ENCODE peak calls at places on chromosomes 1 and 21, in six cellular contexts. W is keratinocyte, P is GM13976, G is glutamatergic neuron, X is H1, I is cardiac fibroblast. T is an unnamed sample.

GRCh38 chr1:20343149-20343936 is 52.7 kb downstream of the VWA5B1 start:
- DNase-seq in W (no peak), P (peak), G (peak), X (peak), I (no peak), T (peak)

GRCh38 chr1:88061106-88061829 is 622.8 kb upstream of the PKN2 start:
- DNase-seq in W (peak), P (peak), G (peak), X (peak), I (peak), T (peak)

GRCh38 chr1:1066403-1067283 is 7.5 kb downstream of the RNF223 start:
- DNase-seq in W (no peak), P (no peak), G (no peak), X (no peak), I (no peak), T (no peak)

GRCh38 chr1:47478090-47478489 is 40.2 kb downstream of the FOXD2 start:
- DNase-seq in W (no peak), P (no peak), G (no peak), X (no peak), I (no peak), T (no peak)

GRCh38 chr1:230986976-230987375 is 8.1 kb downstream of the ARV1 start:
- DNase-seq in W (no peak), P (no peak), G (no peak), X (no peak), I (peak), T (no peak)

GRCh38 chr1:23594927-23595353 is 35.6 kb upstream of the ID3 start:
- DNase-seq in W (no peak), P (no peak), G (no peak), X (no peak), I (no peak), T (no peak)

GRCh38 chr1:203480525-203481084 is 5.0 kb downstream of the PRELP start:
- DNase-seq in W (peak), P (no peak), G (no peak), X (no peak), I (peak), T (no peak)

GRCh38 chr1:168321945-168322344 is 41.3 kb downstream of the TBX19 start:
- DNase-seq in W (peak), P (peak), G (no peak), X (no peak), I (peak), T (peak)

GRCh38 chr1:189859385-189859977 is 618.2 kb downstream of the BRINP3 start:
- DNase-seq in W (no peak), P (peak), G (peak), X (peak), I (peak), T (peak)

GRCh38 chr1:17768651-17769241 is 13.6 kb downstream of the ACTL8 start:
- DNase-seq in W (no peak), P (no peak), G (no peak), X (no peak), I (peak), T (no peak)

GRCh38 chr1:201964266-201964665 is 9.0 kb downstream of the TIMM17A start:
- DNase-seq in W (no peak), P (no peak), G (no peak), X (no peak), I (peak), T (no peak)

GRCh38 chr1:229471175-229471574 is 37.0 kb downstream of the NUP133 start:
- DNase-seq in W (no peak), P (no peak), G (no peak), X (no peak), I (no peak), T (no peak)

GRCh38 chr21:44618909-44619308 is 7.0 kb downstream of the KRTAP10-8 start:
- DNase-seq in W (no peak), P (no peak), G (no peak), X (no peak), I (no peak), T (no peak)

GRCh38 chr1:66168919-66169725 is 364.8 kb upstream of the SGIP1 start:
- DNase-seq in W (no peak), P (no peak), G (no peak), X (no peak), I (no peak), T (no peak)

GRCh38 chr1:112527266-112528010 is 18.7 kb downstream of the WNT2B start:
- DNase-seq in W (no peak), P (no peak), G (no peak), X (no peak), I (peak), T (no peak)

GRCh38 chr1:24541711-24542346 is 14.1 kb upstream of the NCMAP start:
- DNase-seq in W (no peak), P (no peak), G (peak), X (no peak), I (no peak), T (no peak)

GRCh38 chr1:166007176-166007575 is 159.6 kb downstream of the FAM78B start:
- DNase-seq in W (no peak), P (no peak), G (no peak), X (no peak), I (no peak), T (no peak)

GRCh38 chr1:178540646-178541045 is 27.7 kb downstream of the TEX35 start:
- DNase-seq in W (no peak), P (no peak), G (no peak), X (no peak), I (peak), T (no peak)

GRCh38 chr1:7470904-7471638 is 300.0 kb upstream of the VAMP3 start:
- DNase-seq in W (peak), P (no peak), G (no peak), X (no peak), I (peak), T (no peak)

GRCh38 chr1:206674745-206675175 is 9.9 kb upstream of the MAPKAPK2 start:
- DNase-seq in W (peak), P (no peak), G (no peak), X (no peak), I (peak), T (no peak)

DNA sequence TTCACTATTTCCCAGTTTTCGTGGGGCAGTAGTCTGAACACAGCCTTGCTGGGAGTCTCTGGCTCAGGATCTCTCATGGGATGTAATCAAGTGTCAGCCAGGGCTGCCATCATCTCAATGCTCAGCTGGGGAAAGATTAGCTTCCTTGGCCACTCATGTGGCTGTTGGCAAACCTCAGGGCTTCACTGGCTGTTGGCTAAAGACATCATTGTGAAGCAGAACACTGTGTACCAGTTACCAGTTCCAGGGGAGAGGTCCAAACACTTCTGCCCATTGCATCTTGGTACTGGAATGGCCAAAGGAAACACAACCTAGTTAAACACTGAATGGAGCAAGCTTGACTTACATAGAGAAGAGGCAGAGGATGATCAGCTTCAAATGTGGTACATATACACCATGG is 33.7 kb downstream of the AADACL4 start:
- DNase-seq in W (no peak), P (no peak), G (no peak), X (no peak), I (no peak), T (no peak)
- TF ChIP-seq CTCF in W (no peak), P (no peak), G (no peak), X (no peak), I (no peak), T (no peak)

GRCh38 chr21:46376856-46377453 is 53.0 kb downstream of the PCNT start:
- DNase-seq in W (no peak), P (no peak), G (no peak), X (no peak), I (no peak), T (no peak)

GRCh38 chr21:46379105-46379504 is 55.1 kb downstream of the PCNT start:
- DNase-seq in W (no peak), P (no peak), G (no peak), X (no peak), I (no peak), T (no peak)

GRCh38 chr21:46379691-46380090 is 55.7 kb downstream of the PCNT start:
- DNase-seq in W (no peak), P (no peak), G (no peak), X (no peak), I (no peak), T (no peak)

GRCh38 chr21:46376231-46376628 is 52.3 kb downstream of the PCNT start:
- DNase-seq in W (no peak), P (no peak), G (no peak), X (no peak), I (no peak), T (no peak)

GRCh38 chr21:46377789-46378188 is 53.8 kb downstream of the PCNT start:
- DNase-seq in W (peak), P (no peak), G (no peak), X (no peak), I (no peak), T (no peak)
- TF ChIP-seq CTCF in W (no peak), P (no peak), G (no peak), X (no peak), I (no peak), T (no peak)

DNA sequence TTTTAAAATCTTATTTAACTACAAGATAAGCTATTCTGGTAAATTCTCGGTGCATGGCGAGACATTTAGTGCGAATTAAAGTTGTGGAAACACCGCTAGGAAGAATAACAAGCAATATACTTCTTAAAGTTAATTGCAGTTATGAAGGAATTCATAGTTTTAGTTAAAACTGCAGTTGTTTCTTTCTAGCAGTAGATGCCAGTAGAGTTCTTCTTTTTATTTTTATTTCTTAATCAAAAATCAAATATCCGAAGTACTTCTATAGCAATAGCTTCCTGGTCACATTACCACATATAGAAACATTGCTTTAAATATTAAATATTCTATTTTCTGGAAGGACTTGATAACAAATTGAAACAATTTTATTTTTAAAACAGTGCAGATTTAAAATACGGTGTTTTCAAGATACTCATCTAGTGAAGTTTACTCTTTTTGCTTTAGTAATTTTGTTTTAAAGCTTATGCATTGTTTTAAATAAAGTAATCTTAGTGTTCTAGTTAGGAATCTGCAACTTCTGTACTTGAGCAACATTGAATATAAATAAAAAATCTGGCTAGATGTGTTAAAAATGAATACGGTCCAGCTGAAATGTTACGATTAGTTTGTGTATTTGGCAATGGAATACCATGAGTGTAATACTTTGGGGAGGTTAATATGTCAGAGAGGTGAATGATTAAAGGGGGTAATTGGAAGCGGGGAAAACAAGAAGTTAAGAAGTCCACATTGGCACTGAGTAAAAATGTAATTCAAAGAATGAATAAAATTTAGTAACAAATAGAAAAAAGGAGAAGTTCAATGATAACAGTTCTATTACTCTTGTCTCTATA is 2.7 kb upstream of the PRKACB start:
- DNase-seq in W (no peak), P (no peak), G (no peak), X (no peak), I (peak), T (no peak)
- TF ChIP-seq CTCF in W (no peak), P (peak), G (no peak), X (no peak), I (peak), T (peak)

GRCh38 chr21:34803792-34804440 is 135.1 kb downstream of the CLIC6 start:
- DNase-seq in W (no peak), P (no peak), G (no peak), X (no peak), I (no peak), T (no peak)

GRCh38 chr21:34802180-34802899 is 133.5 kb downstream of the CLIC6 start:
- DNase-seq in W (no peak), P (no peak), G (no peak), X (no peak), I (no peak), T (no peak)

GRCh38 chr21:34800797-34801518 is 132.2 kb downstream of the CLIC6 start:
- DNase-seq in W (no peak), P (no peak), G (no peak), X (no peak), I (peak), T (no peak)

GRCh38 chr21:34799092-34799491 is 130.3 kb downstream of the CLIC6 start:
- DNase-seq in W (no peak), P (no peak), G (no peak), X (no peak), I (no peak), T (no peak)

GRCh38 chr21:34801519-34802132 is 132.8 kb downstream of the CLIC6 start:
- DNase-seq in W (no peak), P (peak), G (no peak), X (peak), I (peak), T (peak)
- TF ChIP-seq CTCF in W (no peak), P (peak), G (peak), X (peak), I (peak), T (peak)

GRCh38 chr1:43438576-43439120 is 15.1 kb downstream of the HYI start:
- DNase-seq in W (no peak), P (no peak), G (no peak), X (no peak), I (no peak), T (no peak)
- TF ChIP-seq CTCF in W (no peak), P (no peak), G (no peak), X (no peak), I (no peak), T (no peak)

GRCh38 chr1:57015071-57015470 is 49.3 kb upstream of the C8B start:
- DNase-seq in W (no peak), P (no peak), G (no peak), X (no peak), I (no peak), T (no peak)

GRCh38 chr1:57017201-57017600 is 51.4 kb upstream of the C8B start:
- DNase-seq in W (no peak), P (no peak), G (no peak), X (no peak), I (no peak), T (no peak)

GRCh38 chr1:57019240-57019805 is 53.5 kb upstream of the C8B start:
- DNase-seq in W (no peak), P (no peak), G (peak), X (no peak), I (no peak), T (no peak)

GRCh38 chr1:57018119-57018518 is 52.3 kb upstream of the C8B start:
- DNase-seq in W (no peak), P (no peak), G (no peak), X (no peak), I (no peak), T (no peak)

GRCh38 chr1:57017717-57018116 is 51.9 kb upstream of the C8B start:
- DNase-seq in W (no peak), P (no peak), G (peak), X (no peak), I (peak), T (peak)
- TF ChIP-seq CTCF in W (peak), P (no peak), G (peak), X (peak), I (no peak), T (no peak)

T was measured in GM20000.